ENCODE peak calls at places on chromosomes 3 and 15, in seven cellular contexts. One of them, this sample, is unnamed.
A peak's percentile ranks its signal among the peaks of the same experiment; 100 is the strongest.

GRCh38 chr3:66928252-66928651 is 69.9 kb upstream of the KBTBD8 start:
- DNase-seq in dorsolateral prefrontal cortex: no peak
- DNase-seq in kidney epithelial cell: no peak
- DNase-seq in AG04450: no peak
- DNase-seq in IMR-90: no peak
- DNase-seq in fibroblast of mammary gland: no peak
- DNase-seq in NB4: no peak
- DNase-seq in this sample: no peak

GRCh38 chr3:125006190-125006855 is 49.5 kb downstream of the HEG1 start:
- DNase-seq in AG04450: no peak
- DNase-seq in NB4: no peak
- DNase-seq in IMR-90: no peak
- DNase-seq in kidney epithelial cell: no peak
- DNase-seq in fibroblast of mammary gland: no peak
- DNase-seq in dorsolateral prefrontal cortex: no peak
- DNase-seq in this sample: no peak

GRCh38 chr3:57597973-57598351 is 818 bp upstream of the ARF4 start:
- DNase-seq in kidney epithelial cell: no peak
- DNase-seq in dorsolateral prefrontal cortex: no peak
- DNase-seq in AG04450: no peak
- DNase-seq in NB4: no peak
- DNase-seq in fibroblast of mammary gland: no peak
- DNase-seq in IMR-90: peak; percentile 45
- DNase-seq in this sample: no peak

GRCh38 chr3:126982125-126982521 is 792 bp upstream of the PLXNA1 start:
- DNase-seq in fibroblast of mammary gland: peak; percentile 73
- DNase-seq in IMR-90: peak; percentile 27
- DNase-seq in NB4: peak; percentile 73
- DNase-seq in AG04450: no peak
- DNase-seq in kidney epithelial cell: no peak
- DNase-seq in dorsolateral prefrontal cortex: no peak
- DNase-seq in this sample: no peak

GRCh38 chr3:64748244-64748894 is 60.6 kb upstream of the ADAMTS9 start:
- DNase-seq in kidney epithelial cell: no peak
- DNase-seq in AG04450: no peak
- DNase-seq in NB4: no peak
- DNase-seq in fibroblast of mammary gland: no peak
- DNase-seq in IMR-90: no peak
- DNase-seq in dorsolateral prefrontal cortex: no peak
- DNase-seq in this sample: no peak

GRCh38 chr3:23761440-23761896 is 44.3 kb upstream of the UBE2E1 start:
- DNase-seq in kidney epithelial cell: no peak
- DNase-seq in fibroblast of mammary gland: peak; percentile 59
- DNase-seq in NB4: peak; percentile 82
- DNase-seq in dorsolateral prefrontal cortex: no peak
- DNase-seq in IMR-90: peak; percentile 55
- DNase-seq in AG04450: no peak
- DNase-seq in this sample: no peak

GRCh38 chr3:133568294-133569014 is 5.0 kb upstream of the CDV3 start:
- DNase-seq in AG04450: no peak
- DNase-seq in NB4: no peak
- DNase-seq in dorsolateral prefrontal cortex: no peak
- DNase-seq in IMR-90: peak; percentile 92
- DNase-seq in fibroblast of mammary gland: peak; percentile 97
- DNase-seq in kidney epithelial cell: peak; percentile 95
- DNase-seq in this sample: no peak

GRCh38 chr3:139260793-139261736 is 82.8 kb upstream of the MRPS22 start:
- DNase-seq in NB4: no peak
- DNase-seq in fibroblast of mammary gland: no peak
- DNase-seq in dorsolateral prefrontal cortex: no peak
- DNase-seq in IMR-90: no peak
- DNase-seq in kidney epithelial cell: no peak
- DNase-seq in AG04450: no peak
- DNase-seq in this sample: no peak

GRCh38 chr3:71308836-71309235 is 274.7 kb downstream of the FOXP1 start:
- DNase-seq in fibroblast of mammary gland: no peak
- DNase-seq in NB4: no peak
- DNase-seq in kidney epithelial cell: no peak
- DNase-seq in AG04450: no peak
- DNase-seq in dorsolateral prefrontal cortex: no peak
- DNase-seq in IMR-90: no peak
- DNase-seq in this sample: no peak

GRCh38 chr3:195746346-195746745 is 25.6 kb downstream of the MUC20 start:
- DNase-seq in AG04450: no peak
- DNase-seq in kidney epithelial cell: no peak
- DNase-seq in IMR-90: no peak
- DNase-seq in NB4: no peak
- DNase-seq in fibroblast of mammary gland: no peak
- DNase-seq in dorsolateral prefrontal cortex: no peak
- DNase-seq in this sample: no peak

GRCh38 chr15:63372018-63372705 is 9.5 kb downstream of the CA12 start:
- DNase-seq in AG04450: peak; percentile 86
- DNase-seq in fibroblast of mammary gland: peak; percentile 99
- DNase-seq in NB4: peak; percentile 97
- DNase-seq in dorsolateral prefrontal cortex: peak; percentile 50
- DNase-seq in kidney epithelial cell: peak; percentile 88
- DNase-seq in IMR-90: peak; percentile 98
- DNase-seq in this sample: peak; percentile 97

GRCh38 chr3:126124896-126125295 is 41.0 kb upstream of the SLC41A3 start:
- DNase-seq in dorsolateral prefrontal cortex: peak; percentile 22
- DNase-seq in IMR-90: no peak
- DNase-seq in fibroblast of mammary gland: no peak
- DNase-seq in kidney epithelial cell: no peak
- DNase-seq in AG04450: no peak
- DNase-seq in NB4: no peak
- DNase-seq in this sample: no peak

GRCh38 chr3:37171144-37171543 is 3.2 kb downstream of the LRRFIP2 start:
- DNase-seq in AG04450: no peak
- DNase-seq in dorsolateral prefrontal cortex: no peak
- DNase-seq in kidney epithelial cell: no peak
- DNase-seq in NB4: peak; percentile 7
- DNase-seq in IMR-90: no peak
- DNase-seq in fibroblast of mammary gland: no peak
- DNase-seq in this sample: no peak

DNA sequence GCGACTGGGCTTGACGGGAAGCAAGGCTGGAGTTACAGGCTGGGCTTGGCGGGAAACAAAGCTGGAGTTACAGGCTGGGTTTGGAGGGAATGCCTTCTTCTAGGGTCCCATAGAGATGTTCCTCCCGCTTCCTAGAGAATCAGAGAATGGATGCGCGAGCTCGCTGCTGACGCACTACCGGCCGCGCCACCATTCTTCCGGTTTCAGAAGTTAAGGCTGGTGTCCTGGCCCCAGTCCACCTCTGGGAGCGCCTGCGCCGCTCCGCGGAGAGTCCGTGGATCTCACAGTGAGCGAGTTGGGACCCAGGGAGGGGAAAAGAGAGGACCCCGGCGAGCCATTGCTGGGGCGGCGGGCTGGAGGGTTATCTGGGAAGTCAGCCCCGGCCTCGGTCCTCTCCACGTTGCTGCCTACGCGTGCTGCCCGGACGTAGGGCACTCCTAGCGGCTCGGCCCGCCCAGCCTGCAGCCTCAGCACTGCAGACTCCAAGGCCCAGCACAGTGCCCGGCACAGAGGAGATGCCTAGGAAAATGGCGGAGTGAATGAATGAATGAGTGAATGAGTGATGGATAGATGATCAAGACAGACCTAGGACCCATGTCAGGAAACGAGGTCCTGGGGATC is at the start of gene ZNF502:
- DNase-seq in NB4: peak; percentile 73
- DNase-seq in kidney epithelial cell: peak; percentile 44
- DNase-seq in IMR-90: peak; percentile 84
- DNase-seq in fibroblast of mammary gland: peak; percentile 89
- DNase-seq in AG04450: peak; percentile 62
- DNase-seq in dorsolateral prefrontal cortex: peak; percentile 95
- DNase-seq in this sample: peak; percentile 67
- TF ChIP-seq CTCF in NB4: no peak
- TF ChIP-seq CTCF in kidney epithelial cell: peak; percentile 32
- TF ChIP-seq CTCF in IMR-90: peak; percentile 7
- TF ChIP-seq CTCF in fibroblast of mammary gland: peak; percentile 25
- TF ChIP-seq CTCF in AG04450: peak; percentile 39
- TF ChIP-seq CTCF in dorsolateral prefrontal cortex: peak; percentile 43
- TF ChIP-seq CTCF in this sample: peak; percentile 27

DNA sequence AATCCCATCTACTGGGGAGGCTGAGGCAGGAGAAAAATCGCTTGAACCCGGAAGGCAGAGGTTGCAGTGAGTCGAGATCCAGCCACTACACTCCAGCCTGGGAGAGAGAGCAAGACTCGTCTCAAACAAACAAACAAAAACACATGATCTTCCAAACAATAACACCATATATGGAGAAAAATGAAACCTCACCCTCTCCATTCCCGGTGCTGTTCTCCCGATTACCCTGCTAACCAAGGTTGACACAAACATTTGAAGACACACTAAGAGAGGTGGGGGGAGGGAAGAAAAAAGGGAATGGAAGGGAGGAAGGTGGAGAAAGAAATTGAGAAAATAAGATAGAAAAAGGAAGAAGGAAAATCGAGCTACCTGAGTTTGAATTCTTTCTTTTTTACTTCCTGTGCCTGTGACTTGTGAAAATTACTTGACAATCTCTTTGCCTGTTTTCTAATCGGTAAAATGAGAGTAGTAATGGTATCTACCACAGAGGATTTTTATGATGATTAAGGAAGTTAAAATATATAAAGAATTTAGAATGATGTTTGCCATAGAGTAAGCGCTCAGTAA is 1.1 kb upstream of the PLSCR2 start:
- DNase-seq in AG04450: no peak
- DNase-seq in dorsolateral prefrontal cortex: no peak
- DNase-seq in NB4: no peak
- DNase-seq in fibroblast of mammary gland: no peak
- DNase-seq in IMR-90: no peak
- DNase-seq in kidney epithelial cell: no peak
- DNase-seq in this sample: no peak
- H3K4me3 ChIP-seq in AG04450: no peak overlapping the region
- H3K4me3 ChIP-seq in dorsolateral prefrontal cortex: no peak overlapping the region
- H3K4me3 ChIP-seq in NB4: no peak overlapping the region
- H3K4me3 ChIP-seq in fibroblast of mammary gland: no peak overlapping the region
- H3K4me3 ChIP-seq in IMR-90: no peak overlapping the region
- H3K4me3 ChIP-seq in kidney epithelial cell: no peak overlapping the region
- H3K4me3 ChIP-seq in this sample: no peak overlapping the region

GRCh38 chr3:168088106-168088722 is 7.5 kb downstream of the GOLIM4 start:
- DNase-seq in AG04450: no peak
- DNase-seq in IMR-90: no peak
- DNase-seq in dorsolateral prefrontal cortex: no peak
- DNase-seq in kidney epithelial cell: no peak
- DNase-seq in NB4: peak; percentile 64
- DNase-seq in fibroblast of mammary gland: no peak
- DNase-seq in this sample: no peak
- TF ChIP-seq CTCF in AG04450: peak; percentile 35
- TF ChIP-seq CTCF in IMR-90: no peak
- TF ChIP-seq CTCF in dorsolateral prefrontal cortex: no peak
- TF ChIP-seq CTCF in kidney epithelial cell: peak; percentile 35
- TF ChIP-seq CTCF in NB4: peak; percentile 20
- TF ChIP-seq CTCF in fibroblast of mammary gland: peak; percentile 36
- TF ChIP-seq CTCF in this sample: peak; percentile 29

DNA sequence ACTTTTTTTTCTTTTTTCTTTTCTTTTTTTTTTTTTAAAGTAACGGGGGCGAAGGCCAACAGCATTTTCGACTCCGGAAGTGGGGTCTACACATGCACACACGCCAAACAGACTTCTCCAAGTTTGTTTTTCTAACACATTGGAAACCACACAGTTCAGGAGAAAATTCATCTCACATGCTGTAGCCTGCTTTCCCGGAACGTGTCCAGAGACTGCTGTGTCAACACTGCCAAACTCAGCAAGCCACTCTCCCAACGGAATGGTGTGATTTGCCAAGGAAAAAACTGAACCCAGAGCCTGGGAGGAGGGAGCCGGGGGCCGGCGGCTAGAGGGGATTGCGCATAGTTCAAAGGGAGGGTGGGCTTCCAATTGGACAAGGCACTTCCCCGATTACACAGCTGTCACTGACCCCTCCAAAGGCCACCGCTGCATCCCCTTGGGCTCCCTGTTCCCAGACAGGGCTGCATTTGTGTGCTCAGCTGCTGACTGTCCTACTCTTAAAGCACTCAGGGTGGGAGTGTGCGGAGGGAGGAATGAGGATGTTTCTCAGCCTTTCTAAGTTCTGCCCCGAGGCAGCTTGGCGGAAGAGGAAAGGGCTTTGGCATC is 256.1 kb downstream of the ZNF621 start:
- DNase-seq in IMR-90: no peak
- DNase-seq in fibroblast of mammary gland: peak; percentile 69
- DNase-seq in dorsolateral prefrontal cortex: no peak
- DNase-seq in kidney epithelial cell: no peak
- DNase-seq in AG04450: no peak
- DNase-seq in NB4: no peak
- DNase-seq in this sample: peak; percentile 15
- H3K4me3 ChIP-seq in IMR-90: no peak overlapping the region
- H3K4me3 ChIP-seq in fibroblast of mammary gland: no peak overlapping the region
- H3K4me3 ChIP-seq in dorsolateral prefrontal cortex: peak overlapping the region; percentile 40
- H3K4me3 ChIP-seq in kidney epithelial cell: no peak overlapping the region
- H3K4me3 ChIP-seq in AG04450: no peak overlapping the region
- H3K4me3 ChIP-seq in NB4: no peak overlapping the region
- H3K4me3 ChIP-seq in this sample: no peak overlapping the region

DNA sequence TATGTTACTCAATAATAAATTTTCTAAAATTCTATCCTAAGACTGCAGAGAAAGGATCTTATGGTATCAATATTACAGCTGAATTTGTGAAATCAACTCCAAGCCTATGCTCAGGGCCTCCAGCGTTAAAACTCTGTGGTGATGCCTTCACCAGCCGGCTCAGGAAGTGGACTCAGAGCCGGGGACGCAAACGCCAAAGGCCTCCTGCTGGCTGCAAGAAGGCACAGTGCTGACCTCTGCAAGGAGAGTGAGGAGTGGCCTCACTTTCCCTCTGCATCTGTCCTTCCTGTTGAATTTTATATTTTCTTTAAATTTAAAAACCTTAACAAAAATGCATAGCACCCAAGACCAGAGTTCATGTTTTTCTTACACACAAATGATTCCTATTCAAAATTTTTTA is 48.5 kb downstream of the HERC2 start:
- DNase-seq in fibroblast of mammary gland: peak; percentile 7
- DNase-seq in dorsolateral prefrontal cortex: no peak
- DNase-seq in kidney epithelial cell: no peak
- DNase-seq in AG04450: no peak
- DNase-seq in IMR-90: peak; percentile 34
- DNase-seq in NB4: no peak
- DNase-seq in this sample: no peak
- TF ChIP-seq CTCF in fibroblast of mammary gland: no peak
- TF ChIP-seq CTCF in dorsolateral prefrontal cortex: no peak
- TF ChIP-seq CTCF in kidney epithelial cell: peak; percentile 20
- TF ChIP-seq CTCF in AG04450: peak; percentile 41
- TF ChIP-seq CTCF in IMR-90: peak; percentile 27
- TF ChIP-seq CTCF in NB4: no peak
- TF ChIP-seq CTCF in this sample: no peak

This sample was measured in HFF-Myc.